ENCODE peak calls at places on chromosomes 13 and 19, in eight cellular contexts. V, G, N, A, P, Q, O and D are unnamed samples.
A peak's percentile ranks its signal among the peaks of the same experiment; 100 is the strongest.

GRCh38 chr19:8681345-8682021 is 17.1 kb downstream of the ACTL9 start:
- DNase-seq in O (no peak), P (no peak), G (no peak), V (no peak), N (no peak), Q (no peak), A (no peak), D (no peak)

GRCh38 chr13:109700176-109700575 is 86.2 kb downstream of the IRS2 start:
- DNase-seq in G (peak; percentile 83), N (peak; percentile 78), Q (no peak), V (peak; percentile 76), O (no peak), A (peak; percentile 92), P (peak; percentile 35), D (peak; percentile 78)

GRCh38 chr19:39671739-39672363 is 16.1 kb downstream of the LGALS16 start:
- DNase-seq in Q (no peak), O (no peak), P (no peak), G (peak; percentile 63), V (peak; percentile 48), A (peak; percentile 12), N (no peak), D (no peak)

GRCh38 chr19:13906525-13906904 is 514 bp downstream of the CC2D1A start:
- DNase-seq in V (peak; percentile 45), O (no peak), N (no peak), Q (no peak), P (no peak), G (no peak), A (peak; percentile 84), D (no peak)

GRCh38 chr13:113401452-113402415 is 37.8 kb upstream of the GRTP1 start:
- DNase-seq in N (no peak), V (no peak), G (no peak), P (no peak), A (no peak), O (peak; percentile 41), Q (no peak), D (no peak)

GRCh38 chr19:47142779-47143178 is 12.1 kb downstream of the SAE1 start:
- DNase-seq in G (no peak), O (no peak), V (no peak), P (no peak), Q (no peak), N (no peak), A (no peak), D (no peak)

GRCh38 chr13:79780240-79780639 is 299.3 kb downstream of the NDFIP2 start:
- DNase-seq in O (no peak), P (no peak), Q (no peak), V (no peak), A (no peak), G (no peak), N (no peak), D (no peak)

GRCh38 chr13:113087923-113088690 is 17.5 kb upstream of the F7 start:
- DNase-seq in N (no peak), V (no peak), G (no peak), Q (no peak), P (no peak), O (no peak), A (no peak), D (no peak)

GRCh38 chr13:20495087-20496023 is 30.3 kb downstream of the CRYL1 start:
- DNase-seq in V (peak; percentile 25), A (peak; percentile 69), N (no peak), P (peak; percentile 23), G (peak; percentile 19), Q (no peak), O (no peak), D (no peak)

GRCh38 chr19:57249329-57249728 is 8.9 kb downstream of the ZNF805 start:
- DNase-seq in A (no peak), P (no peak), V (no peak), O (no peak), Q (no peak), N (no peak), G (no peak), D (no peak)

GRCh38 chr19:8526345-8527062 is 12.5 kb upstream of the ZNF414 start:
- DNase-seq in Q (no peak), G (peak; percentile 70), A (peak; percentile 96), N (peak; percentile 91), V (no peak), P (peak; percentile 75), O (peak; percentile 92), D (peak; percentile 91)

GRCh38 chr13:112972867-112973576 is 4.0 kb downstream of the MCF2L start:
- DNase-seq in P (no peak), G (no peak), A (peak; percentile 48), N (no peak), V (peak; percentile 41), O (no peak), Q (no peak), D (peak; percentile 50)

GRCh38 chr13:37476874-37477273 is 121.7 kb downstream of the POSTN start:
- DNase-seq in N (no peak), P (no peak), A (no peak), Q (no peak), G (no peak), O (no peak), V (no peak), D (no peak)

GRCh38 chr19:58497634-58498170 is 14.1 kb downstream of the SLC27A5 start:
- DNase-seq in V (no peak), Q (no peak), N (no peak), O (no peak), A (no peak), G (no peak), P (no peak), D (no peak)

GRCh38 chr19:41862445-41862986 is 2.5 kb downstream of the RPS19 start:
- DNase-seq in P (no peak), O (no peak), A (no peak), N (no peak), Q (no peak), G (no peak), V (no peak), D (peak; percentile 16)